ENCODE peak calls at places on chromosomes 2 and 18, in four cellular contexts. E is type B pancreatic cell, F is IMR-90, B is globus pallidus. L is an unnamed sample.

GRCh38 chr18:55585050-55585449 is 2.9 kb downstream of the TCF4 start:
- DNase-seq in E (no peak), B (peak; percentile 40), F (no peak), L (no peak)

GRCh38 chr2:37833420-37833819 is 91.7 kb upstream of the RMDN2 start:
- DNase-seq in B (no peak), F (no peak), E (no peak), L (no peak)

GRCh38 chr2:192157776-192158175 is 37.0 kb downstream of the TMEFF2 start:
- DNase-seq in E (no peak), B (no peak), F (no peak), L (no peak)

GRCh38 chr2:242032780-242033656 is 163.5 kb downstream of the RTP5 start:
- DNase-seq in B (no peak), F (no peak), E (peak; percentile 61), L (peak; percentile 27)

GRCh38 chr18:9737814-9738160 is 29.7 kb downstream of the RAB31 start:
- DNase-seq in F (no peak), B (peak; percentile 78), E (peak; percentile 72), L (peak; percentile 40)

GRCh38 chr2:61275575-61276184 is 113.7 kb downstream of the C2orf74 start:
- DNase-seq in B (no peak), E (no peak), F (no peak), L (no peak)

GRCh38 chr2:67500541-67500940 is 103.4 kb downstream of the ETAA1 start:
- DNase-seq in E (no peak), F (peak; percentile 93), B (no peak), L (no peak)

GRCh38 chr18:6747646-6748045 is 18.1 kb downstream of the ARHGAP28 start:
- DNase-seq in E (no peak), F (peak; percentile 97), B (no peak), L (no peak)

GRCh38 chr2:231709636-231709980 is 1.3 kb downstream of the PTMA start:
- DNase-seq in B (no peak), F (no peak), E (no peak), L (peak; percentile 74)

GRCh38 chr2:203814661-203815540 is 52.7 kb upstream of the CTLA4 start:
- DNase-seq in B (peak; percentile 51), E (no peak), F (peak; percentile 82), L (peak; percentile 69)

L was measured in ureter.